ENCODE peak calls at places on chromosomes 3 and 15, in five cellular contexts. I, S, F, T and G are unnamed samples.
A peak's percentile ranks its signal among the peaks of the same experiment; 100 is the strongest.

GRCh38 chr3:36895488-36896409 is 49.1 kb downstream of the TRANK1 start:
- DNase-seq in I (no peak), S (no peak), F (no peak), T (no peak), G (no peak)

GRCh38 chr15:99446565-99447496 is 119.0 kb upstream of the MEF2A start:
- DNase-seq in I (no peak), S (no peak), F (no peak), T (no peak), G (peak; percentile 38)

GRCh38 chr3:31391150-31391549 is 141.6 kb upstream of the STT3B start:
- DNase-seq in I (no peak), S (peak; percentile 25), F (no peak), T (no peak), G (peak; percentile 54)

GRCh38 chr3:71684752-71685151 is 40.5 kb downstream of the EIF4E3 start:
- DNase-seq in I (no peak), S (peak; percentile 51), F (peak; percentile 87), T (peak; percentile 76), G (no peak)

GRCh38 chr3:182794806-182795369 is 1.6 kb downstream of the ATP11B start:
- DNase-seq in I (no peak), S (no peak), F (no peak), T (no peak), G (no peak)

GRCh38 chr3:42063886-42064285 is 27.3 kb upstream of the TRAK1 start:
- DNase-seq in I (no peak), S (no peak), F (peak; percentile 68), T (no peak), G (no peak)

GRCh38 chr3:188218571-188218970 is 64.6 kb downstream of the LPP start:
- DNase-seq in I (no peak), S (no peak), F (no peak), T (no peak), G (no peak)

GRCh38 chr15:62737551-62737950 is 305.0 kb upstream of the TPM1 start:
- DNase-seq in I (no peak), S (no peak), F (no peak), T (no peak), G (no peak)

GRCh38 chr3:195251336-195252065 is 19.5 kb downstream of the XXYLT1 start:
- DNase-seq in I (no peak), S (no peak), F (no peak), T (no peak), G (no peak)

GRCh38 chr15:71603379-71603778 is 207.0 kb upstream of the NR2E3 start:
- DNase-seq in I (no peak), S (no peak), F (no peak), T (no peak), G (no peak)

GRCh38 chr3:71031914-71032521 is 551.5 kb downstream of the FOXP1 start:
- DNase-seq in I (no peak), S (no peak), F (no peak), T (no peak), G (no peak)